ENCODE peak calls at places on chromosomes 12 and 14, in nine cellular contexts. One of them, this sample, is unnamed.

GRCh38 chr12:65450610-65451009 is 172.1 kb downstream of the MSRB3 start:
- DNase-seq in SJCRH30: no peak
- DNase-seq in mammary epithelial cell: no peak
- DNase-seq in CD4-positive, CD25-positive, alpha-beta regulatory T cell: no peak
- DNase-seq in IMR-90: no peak
- DNase-seq in PC-9: no peak
- DNase-seq in HL-60: no peak
- DNase-seq in heart right ventricle: no peak
- DNase-seq in spleen: no peak
- DNase-seq in this sample: no peak

GRCh38 chr14:60648934-60649814 is at the start of gene SIX1:
- DNase-seq in SJCRH30: peak
- DNase-seq in mammary epithelial cell: peak
- DNase-seq in CD4-positive, CD25-positive, alpha-beta regulatory T cell: peak
- DNase-seq in IMR-90: peak
- DNase-seq in PC-9: peak
- DNase-seq in HL-60: no peak
- DNase-seq in heart right ventricle: peak
- DNase-seq in spleen: peak
- DNase-seq in this sample: peak

GRCh38 chr14:85531141-85531593 is 1.2 kb downstream of the FLRT2 start:
- DNase-seq in SJCRH30: peak
- DNase-seq in mammary epithelial cell: peak
- DNase-seq in CD4-positive, CD25-positive, alpha-beta regulatory T cell: no peak
- DNase-seq in IMR-90: peak
- DNase-seq in PC-9: no peak
- DNase-seq in HL-60: peak
- DNase-seq in heart right ventricle: no peak
- DNase-seq in spleen: peak
- DNase-seq in this sample: peak

GRCh38 chr14:59918824-59919581 is 941 bp upstream of the LRRC9 start:
- DNase-seq in SJCRH30: no peak
- DNase-seq in mammary epithelial cell: no peak
- DNase-seq in CD4-positive, CD25-positive, alpha-beta regulatory T cell: peak
- DNase-seq in IMR-90: peak
- DNase-seq in PC-9: no peak
- DNase-seq in HL-60: no peak
- DNase-seq in heart right ventricle: no peak
- DNase-seq in spleen: no peak
- DNase-seq in this sample: peak

GRCh38 chr12:19695244-19696098 is 256.2 kb downstream of the AEBP2 start:
- DNase-seq in SJCRH30: no peak
- DNase-seq in mammary epithelial cell: no peak
- DNase-seq in CD4-positive, CD25-positive, alpha-beta regulatory T cell: no peak
- DNase-seq in IMR-90: peak
- DNase-seq in PC-9: no peak
- DNase-seq in HL-60: peak
- DNase-seq in heart right ventricle: no peak
- DNase-seq in spleen: no peak
- DNase-seq in this sample: no peak

GRCh38 chr14:20934148-20934762 is 21.0 kb upstream of the RNASE2 start:
- DNase-seq in SJCRH30: peak
- DNase-seq in mammary epithelial cell: no peak
- DNase-seq in CD4-positive, CD25-positive, alpha-beta regulatory T cell: peak
- DNase-seq in IMR-90: no peak
- DNase-seq in PC-9: no peak
- DNase-seq in HL-60: no peak
- DNase-seq in heart right ventricle: peak
- DNase-seq in spleen: peak
- DNase-seq in this sample: peak

GRCh38 chr12:110858848-110859247 is 12.1 kb downstream of the CCDC63 start:
- DNase-seq in SJCRH30: no peak
- DNase-seq in mammary epithelial cell: no peak
- DNase-seq in CD4-positive, CD25-positive, alpha-beta regulatory T cell: no peak
- DNase-seq in IMR-90: no peak
- DNase-seq in PC-9: no peak
- DNase-seq in HL-60: no peak
- DNase-seq in heart right ventricle: no peak
- DNase-seq in spleen: no peak
- DNase-seq in this sample: no peak

GRCh38 chr12:78885466-78885865 is 20.9 kb downstream of the SYT1 start:
- DNase-seq in SJCRH30: no peak
- DNase-seq in mammary epithelial cell: no peak
- DNase-seq in CD4-positive, CD25-positive, alpha-beta regulatory T cell: no peak
- DNase-seq in IMR-90: no peak
- DNase-seq in PC-9: no peak
- DNase-seq in HL-60: no peak
- DNase-seq in heart right ventricle: no peak
- DNase-seq in spleen: no peak
- DNase-seq in this sample: no peak

GRCh38 chr14:54487771-54488170 is 1.0 kb downstream of the GMFB start:
- DNase-seq in SJCRH30: no peak
- DNase-seq in mammary epithelial cell: peak
- DNase-seq in CD4-positive, CD25-positive, alpha-beta regulatory T cell: no peak
- DNase-seq in IMR-90: peak
- DNase-seq in PC-9: peak
- DNase-seq in HL-60: no peak
- DNase-seq in heart right ventricle: no peak
- DNase-seq in spleen: no peak
- DNase-seq in this sample: no peak

GRCh38 chr14:94019329-94019728 is 6.8 kb upstream of the OTUB2 start:
- DNase-seq in SJCRH30: no peak
- DNase-seq in mammary epithelial cell: no peak
- DNase-seq in CD4-positive, CD25-positive, alpha-beta regulatory T cell: no peak
- DNase-seq in IMR-90: no peak
- DNase-seq in PC-9: peak
- DNase-seq in HL-60: no peak
- DNase-seq in heart right ventricle: no peak
- DNase-seq in spleen: no peak
- DNase-seq in this sample: no peak

GRCh38 chr12:15662303-15662980 is 126.7 kb downstream of the EPS8 start:
- DNase-seq in SJCRH30: no peak
- DNase-seq in mammary epithelial cell: peak
- DNase-seq in CD4-positive, CD25-positive, alpha-beta regulatory T cell: no peak
- DNase-seq in IMR-90: peak
- DNase-seq in PC-9: peak
- DNase-seq in HL-60: no peak
- DNase-seq in heart right ventricle: no peak
- DNase-seq in spleen: no peak
- DNase-seq in this sample: no peak

GRCh38 chr12:75190846-75191245 is 18.8 kb downstream of the KCNC2 start:
- DNase-seq in SJCRH30: no peak
- DNase-seq in mammary epithelial cell: no peak
- DNase-seq in CD4-positive, CD25-positive, alpha-beta regulatory T cell: no peak
- DNase-seq in IMR-90: no peak
- DNase-seq in PC-9: no peak
- DNase-seq in HL-60: no peak
- DNase-seq in heart right ventricle: no peak
- DNase-seq in spleen: no peak
- DNase-seq in this sample: no peak

GRCh38 chr14:104886690-104887622 is 21.9 kb downstream of the CEP170B start:
- DNase-seq in SJCRH30: peak
- DNase-seq in mammary epithelial cell: no peak
- DNase-seq in CD4-positive, CD25-positive, alpha-beta regulatory T cell: no peak
- DNase-seq in IMR-90: no peak
- DNase-seq in PC-9: no peak
- DNase-seq in HL-60: no peak
- DNase-seq in heart right ventricle: no peak
- DNase-seq in spleen: peak
- DNase-seq in this sample: peak

GRCh38 chr14:94181835-94182234 is 7.7 kb downstream of the PPP4R4 start:
- DNase-seq in SJCRH30: no peak
- DNase-seq in mammary epithelial cell: no peak
- DNase-seq in CD4-positive, CD25-positive, alpha-beta regulatory T cell: no peak
- DNase-seq in IMR-90: no peak
- DNase-seq in PC-9: no peak
- DNase-seq in HL-60: no peak
- DNase-seq in heart right ventricle: no peak
- DNase-seq in spleen: no peak
- DNase-seq in this sample: no peak

GRCh38 chr12:23824358-23824757 is 125.1 kb downstream of the SOX5 start:
- DNase-seq in SJCRH30: no peak
- DNase-seq in mammary epithelial cell: no peak
- DNase-seq in CD4-positive, CD25-positive, alpha-beta regulatory T cell: no peak
- DNase-seq in IMR-90: no peak
- DNase-seq in PC-9: no peak
- DNase-seq in HL-60: no peak
- DNase-seq in heart right ventricle: no peak
- DNase-seq in spleen: peak
- DNase-seq in this sample: no peak

GRCh38 chr14:91204657-91205056 is 39.8 kb downstream of the GPR68 start:
- DNase-seq in SJCRH30: no peak
- DNase-seq in mammary epithelial cell: no peak
- DNase-seq in CD4-positive, CD25-positive, alpha-beta regulatory T cell: no peak
- DNase-seq in IMR-90: no peak
- DNase-seq in PC-9: no peak
- DNase-seq in HL-60: no peak
- DNase-seq in heart right ventricle: no peak
- DNase-seq in spleen: peak
- DNase-seq in this sample: no peak

GRCh38 chr12:51662728-51663154 is 71.7 kb downstream of the SCN8A start:
- DNase-seq in SJCRH30: no peak
- DNase-seq in mammary epithelial cell: no peak
- DNase-seq in CD4-positive, CD25-positive, alpha-beta regulatory T cell: no peak
- DNase-seq in IMR-90: no peak
- DNase-seq in PC-9: no peak
- DNase-seq in HL-60: no peak
- DNase-seq in heart right ventricle: no peak
- DNase-seq in spleen: no peak
- DNase-seq in this sample: no peak

GRCh38 chr14:97382616-97383226 is 585.5 kb downstream of the VRK1 start:
- DNase-seq in SJCRH30: no peak
- DNase-seq in mammary epithelial cell: no peak
- DNase-seq in CD4-positive, CD25-positive, alpha-beta regulatory T cell: no peak
- DNase-seq in IMR-90: no peak
- DNase-seq in PC-9: no peak
- DNase-seq in HL-60: no peak
- DNase-seq in heart right ventricle: no peak
- DNase-seq in spleen: no peak
- DNase-seq in this sample: no peak

GRCh38 chr12:25976289-25976688 is 17.8 kb downstream of the RASSF8 start:
- DNase-seq in SJCRH30: no peak
- DNase-seq in mammary epithelial cell: no peak
- DNase-seq in CD4-positive, CD25-positive, alpha-beta regulatory T cell: no peak
- DNase-seq in IMR-90: no peak
- DNase-seq in PC-9: no peak
- DNase-seq in HL-60: no peak
- DNase-seq in heart right ventricle: no peak
- DNase-seq in spleen: no peak
- DNase-seq in this sample: no peak

GRCh38 chr12:25979059-25979458 is 20.6 kb downstream of the RASSF8 start:
- DNase-seq in SJCRH30: no peak
- DNase-seq in mammary epithelial cell: no peak
- DNase-seq in CD4-positive, CD25-positive, alpha-beta regulatory T cell: no peak
- DNase-seq in IMR-90: no peak
- DNase-seq in PC-9: no peak
- DNase-seq in HL-60: no peak
- DNase-seq in heart right ventricle: no peak
- DNase-seq in spleen: no peak
- DNase-seq in this sample: no peak

GRCh38 chr12:25975682-25976081 is 17.2 kb downstream of the RASSF8 start:
- DNase-seq in SJCRH30: no peak
- DNase-seq in mammary epithelial cell: no peak
- DNase-seq in CD4-positive, CD25-positive, alpha-beta regulatory T cell: no peak
- DNase-seq in IMR-90: no peak
- DNase-seq in PC-9: no peak
- DNase-seq in HL-60: no peak
- DNase-seq in heart right ventricle: no peak
- DNase-seq in spleen: no peak
- DNase-seq in this sample: no peak

GRCh38 chr12:25975179-25975578 is 16.7 kb downstream of the RASSF8 start:
- DNase-seq in SJCRH30: no peak
- DNase-seq in mammary epithelial cell: no peak
- DNase-seq in CD4-positive, CD25-positive, alpha-beta regulatory T cell: no peak
- DNase-seq in IMR-90: no peak
- DNase-seq in PC-9: no peak
- DNase-seq in HL-60: no peak
- DNase-seq in heart right ventricle: no peak
- DNase-seq in spleen: no peak
- DNase-seq in this sample: no peak

GRCh38 chr12:25977047-25977446 is 18.6 kb downstream of the RASSF8 start:
- DNase-seq in SJCRH30: no peak
- DNase-seq in mammary epithelial cell: peak
- DNase-seq in CD4-positive, CD25-positive, alpha-beta regulatory T cell: no peak
- DNase-seq in IMR-90: peak
- DNase-seq in PC-9: no peak
- DNase-seq in HL-60: no peak
- DNase-seq in heart right ventricle: no peak
- DNase-seq in spleen: no peak
- DNase-seq in this sample: no peak
- H3K4me3 ChIP-seq in SJCRH30: no peak
- H3K4me3 ChIP-seq in mammary epithelial cell: no peak
- H3K4me3 ChIP-seq in CD4-positive, CD25-positive, alpha-beta regulatory T cell: no peak
- H3K4me3 ChIP-seq in IMR-90: no peak
- H3K4me3 ChIP-seq in PC-9: no peak
- H3K4me3 ChIP-seq in HL-60: no peak
- H3K4me3 ChIP-seq in heart right ventricle: no peak
- H3K4me3 ChIP-seq in spleen: no peak
- H3K4me3 ChIP-seq in this sample: no peak

GRCh38 chr12:124147579-124147978 is 147.3 kb upstream of the RFLNA start:
- DNase-seq in SJCRH30: no peak
- DNase-seq in mammary epithelial cell: no peak
- DNase-seq in CD4-positive, CD25-positive, alpha-beta regulatory T cell: no peak
- DNase-seq in IMR-90: no peak
- DNase-seq in PC-9: no peak
- DNase-seq in HL-60: no peak
- DNase-seq in heart right ventricle: no peak
- DNase-seq in spleen: no peak
- DNase-seq in this sample: no peak
- H3K27ac ChIP-seq in SJCRH30: no peak
- H3K27ac ChIP-seq in mammary epithelial cell: no peak
- H3K27ac ChIP-seq in CD4-positive, CD25-positive, alpha-beta regulatory T cell: no peak
- H3K27ac ChIP-seq in IMR-90: no peak
- H3K27ac ChIP-seq in PC-9: no peak
- H3K27ac ChIP-seq in HL-60: no peak
- H3K27ac ChIP-seq in heart right ventricle: no peak
- H3K27ac ChIP-seq in spleen: no peak
- H3K27ac ChIP-seq in this sample: no peak

DNA sequence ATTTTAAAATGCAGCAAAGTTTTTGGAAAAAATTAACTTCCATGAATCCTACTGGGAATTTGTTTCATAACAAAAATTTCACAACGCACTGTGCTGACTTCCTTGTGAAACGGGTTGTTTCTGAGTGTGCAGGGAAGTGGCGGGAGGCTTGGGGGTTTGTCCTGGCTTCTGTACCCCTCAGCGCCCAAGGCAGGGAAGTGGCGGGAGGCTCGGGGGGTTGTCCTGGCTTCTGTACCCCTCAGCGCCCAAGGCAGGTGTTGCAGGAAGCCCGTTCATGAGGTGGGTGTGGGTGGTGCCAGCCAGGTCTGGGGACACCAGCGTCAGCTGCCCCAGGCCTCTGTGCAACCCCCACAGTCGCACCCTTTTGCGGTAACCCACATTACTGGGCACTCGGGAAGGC is 25.1 kb downstream of the ADGRD1 start:
- DNase-seq in SJCRH30: no peak
- DNase-seq in mammary epithelial cell: no peak
- DNase-seq in CD4-positive, CD25-positive, alpha-beta regulatory T cell: no peak
- DNase-seq in IMR-90: no peak
- DNase-seq in PC-9: no peak
- DNase-seq in HL-60: no peak
- DNase-seq in heart right ventricle: no peak
- DNase-seq in spleen: no peak
- DNase-seq in this sample: no peak
- H3K4me3 ChIP-seq in SJCRH30: no peak
- H3K4me3 ChIP-seq in mammary epithelial cell: no peak
- H3K4me3 ChIP-seq in CD4-positive, CD25-positive, alpha-beta regulatory T cell: no peak
- H3K4me3 ChIP-seq in IMR-90: no peak
- H3K4me3 ChIP-seq in PC-9: no peak
- H3K4me3 ChIP-seq in HL-60: no peak
- H3K4me3 ChIP-seq in heart right ventricle: no peak
- H3K4me3 ChIP-seq in spleen: no peak
- H3K4me3 ChIP-seq in this sample: no peak

GRCh38 chr14:103742499-103743255 is 27.1 kb downstream of the ZFYVE21 start:
- DNase-seq in SJCRH30: no peak
- DNase-seq in mammary epithelial cell: no peak
- DNase-seq in CD4-positive, CD25-positive, alpha-beta regulatory T cell: no peak
- DNase-seq in IMR-90: no peak
- DNase-seq in PC-9: no peak
- DNase-seq in HL-60: no peak
- DNase-seq in heart right ventricle: no peak
- DNase-seq in spleen: peak
- DNase-seq in this sample: peak
- H3K27ac ChIP-seq in SJCRH30: no peak
- H3K27ac ChIP-seq in mammary epithelial cell: no peak
- H3K27ac ChIP-seq in CD4-positive, CD25-positive, alpha-beta regulatory T cell: no peak
- H3K27ac ChIP-seq in IMR-90: no peak
- H3K27ac ChIP-seq in PC-9: no peak
- H3K27ac ChIP-seq in HL-60: no peak
- H3K27ac ChIP-seq in heart right ventricle: no peak
- H3K27ac ChIP-seq in spleen: no peak
- H3K27ac ChIP-seq in this sample: no peak